ENCODE peak calls at places on chromosomes 6 and 20, in seven cellular contexts. E is cardiac muscle cell, R is GM12865, O is body of pancreas, A is fibroblast of pulmonary artery, Q is right lobe of liver, Y is H1. D is an unnamed sample.

GRCh38 chr20:64240243-64241015 is 15.1 kb upstream of the PCMTD2 start:
- DNase-seq in E (no peak), R (no peak), O (no peak), A (no peak), Q (peak), Y (no peak), D (no peak)

GRCh38 chr20:41734506-41734945 is 116.3 kb upstream of the CHD6 start:
- DNase-seq in E (peak), R (peak), O (peak), A (peak), Q (peak), Y (peak), D (peak)

GRCh38 chr20:33229843-33230242 is 6.0 kb upstream of the BPIFA1 start:
- DNase-seq in E (no peak), R (no peak), O (no peak), A (no peak), Q (no peak), Y (no peak), D (no peak)

GRCh38 chr20:60053125-60053812 is 95.0 kb downstream of the CDH26 start:
- DNase-seq in E (no peak), R (no peak), O (no peak), A (no peak), Q (no peak), Y (no peak), D (no peak)

GRCh38 chr6:6736753-6737654 is 148.5 kb downstream of the LY86 start:
- DNase-seq in E (peak), R (no peak), O (peak), A (peak), Q (no peak), Y (no peak), D (peak)

GRCh38 chr6:144305985-144306384 is 20.9 kb downstream of the UTRN start:
- DNase-seq in E (no peak), R (peak), O (no peak), A (no peak), Q (no peak), Y (no peak), D (peak)

GRCh38 chr6:159989882-159990480 is 21.1 kb downstream of the IGF2R start:
- DNase-seq in E (peak), R (peak), O (no peak), A (peak), Q (no peak), Y (no peak), D (no peak)

GRCh38 chr6:116267879-116268588 is 11.7 kb downstream of the TSPYL1 start:
- DNase-seq in E (no peak), R (no peak), O (no peak), A (no peak), Q (no peak), Y (no peak), D (no peak)

GRCh38 chr6:152484806-152485205 is 152.4 kb downstream of the SYNE1 start:
- DNase-seq in E (no peak), R (no peak), O (no peak), A (no peak), Q (no peak), Y (no peak), D (no peak)

GRCh38 chr20:16392346-16392745 is 180.9 kb downstream of the KIF16B start:
- DNase-seq in E (no peak), R (peak), O (no peak), A (no peak), Q (no peak), Y (no peak), D (no peak)

GRCh38 chr6:134426623-134427022 is 108.7 kb upstream of the SGK1 start:
- DNase-seq in E (no peak), R (no peak), O (no peak), A (no peak), Q (no peak), Y (no peak), D (no peak)

GRCh38 chr6:138869343-138869742 is 73.5 kb downstream of the ECT2L start:
- DNase-seq in E (peak), R (no peak), O (no peak), A (peak), Q (no peak), Y (no peak), D (no peak)

GRCh38 chr20:44517454-44517853 is 4.4 kb downstream of the SERINC3 start:
- DNase-seq in E (no peak), R (no peak), O (no peak), A (no peak), Q (no peak), Y (no peak), D (no peak)

GRCh38 chr6:5497896-5498578 is 236.7 kb downstream of the FARS2 start:
- DNase-seq in E (peak), R (no peak), O (no peak), A (peak), Q (no peak), Y (no peak), D (peak)

GRCh38 chr6:109454483-109455160 is 950 bp downstream of the MICAL1 start:
- DNase-seq in E (peak), R (peak), O (no peak), A (peak), Q (no peak), Y (no peak), D (no peak)

GRCh38 chr20:36261389-36262105 is 25.3 kb downstream of the AAR2 start:
- DNase-seq in E (no peak), R (no peak), O (no peak), A (no peak), Q (no peak), Y (no peak), D (no peak)

GRCh38 chr20:36260316-36260715 is 24.0 kb downstream of the AAR2 start:
- DNase-seq in E (no peak), R (no peak), O (no peak), A (no peak), Q (no peak), Y (no peak), D (no peak)

GRCh38 chr20:36264426-36265246 is 28.4 kb downstream of the AAR2 start:
- DNase-seq in E (no peak), R (no peak), O (no peak), A (no peak), Q (no peak), Y (no peak), D (no peak)

GRCh38 chr20:36259177-36259835 is 23.0 kb downstream of the AAR2 start:
- DNase-seq in E (no peak), R (no peak), O (no peak), A (no peak), Q (no peak), Y (no peak), D (no peak)

DNA sequence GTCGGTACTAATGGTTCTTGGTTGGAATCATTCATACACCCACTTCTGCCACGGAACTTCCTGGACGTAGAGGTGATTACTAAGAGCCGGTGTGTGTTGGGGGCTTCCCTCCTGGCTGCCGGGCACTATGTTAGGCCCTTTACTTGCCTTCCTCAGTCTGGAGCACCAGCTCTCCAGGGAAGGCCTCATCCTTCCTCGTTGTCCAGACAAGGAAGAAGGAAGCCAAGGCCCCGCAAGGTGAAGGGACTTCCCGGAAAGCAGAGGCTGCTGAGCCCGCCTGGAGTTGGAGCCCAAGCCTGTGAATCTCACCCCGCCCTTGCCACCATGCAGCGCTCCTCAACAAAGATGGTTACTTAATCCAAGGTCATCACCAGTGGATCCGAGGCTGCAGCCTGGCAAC is 26.2 kb downstream of the AAR2 start:
- DNase-seq in E (no peak), R (no peak), O (no peak), A (no peak), Q (no peak), Y (no peak), D (no peak)
- H3K4me3 ChIP-seq in E (no peak), R (no peak), O (no peak), A (no peak), Q (no peak), Y (no peak), D (no peak)

GRCh38 chr6:127513425-127513824 is 5.7 kb downstream of the MTCL3 start:
- DNase-seq in E (no peak), R (no peak), O (no peak), A (no peak), Q (no peak), Y (no peak), D (no peak)

GRCh38 chr6:127514396-127515227 is 4.5 kb downstream of the MTCL3 start:
- DNase-seq in E (peak), R (no peak), O (peak), A (peak), Q (no peak), Y (peak), D (peak)

GRCh38 chr6:127515794-127516675 is 3.1 kb downstream of the MTCL3 start:
- DNase-seq in E (peak), R (peak), O (peak), A (peak), Q (no peak), Y (peak), D (peak)

GRCh38 chr6:127516676-127517273 is 2.4 kb downstream of the MTCL3 start:
- DNase-seq in E (peak), R (peak), O (peak), A (peak), Q (no peak), Y (no peak), D (peak)

DNA sequence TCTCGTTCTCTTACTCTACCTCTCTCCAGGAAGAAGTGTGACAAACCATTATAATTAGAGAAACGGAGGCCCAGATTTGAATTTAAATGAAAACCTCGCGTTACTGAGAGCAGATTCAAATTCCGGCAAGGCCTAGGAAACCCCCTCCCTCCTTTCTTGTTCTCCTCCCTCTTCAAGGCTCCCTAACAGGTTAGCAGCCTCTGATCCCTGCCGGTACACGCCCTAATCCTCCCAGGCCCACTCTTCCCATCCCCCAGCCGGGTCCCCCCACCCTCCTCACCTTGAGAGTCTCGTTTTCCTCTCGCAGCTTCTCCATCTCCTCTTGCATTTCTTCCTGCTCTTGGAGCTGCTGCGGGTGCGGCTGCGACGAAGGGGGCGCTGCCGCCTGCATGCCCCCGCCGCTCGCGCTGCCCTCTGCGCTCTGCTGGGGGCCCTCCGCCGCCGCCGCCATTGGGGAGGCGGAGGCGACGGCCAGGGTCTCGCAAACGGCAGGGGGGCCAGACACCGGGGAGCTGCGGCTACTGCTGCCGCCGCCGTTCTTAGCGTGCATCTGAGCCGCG is 3.8 kb downstream of the MTCL3 start:
- DNase-seq in E (peak), R (no peak), O (peak), A (peak), Q (no peak), Y (peak), D (peak)
- TF ChIP-seq CTCF in E (peak), R (no peak), O (no peak), A (no peak), Q (no peak), Y (peak), D (no peak)

GRCh38 chr20:3071266-3071609 is 182 bp upstream of the OXT start:
- DNase-seq in E (no peak), R (no peak), O (no peak), A (no peak), Q (no peak), Y (no peak), D (no peak)
- H3K4me3 ChIP-seq in E (no peak), R (no peak), O (no peak), A (no peak), Q (peak), Y (no peak), D (peak)

GRCh38 chr6:75932067-75932466 is 140.4 kb downstream of the IMPG1 start:
- DNase-seq in E (peak), R (peak), O (peak), A (peak), Q (no peak), Y (no peak), D (peak)
- TF ChIP-seq CTCF in E (peak), R (peak), O (peak), A (peak), Q (no peak), Y (peak), D (peak)

GRCh38 chr20:57627339-57627738 is 7.1 kb upstream of the ZBP1 start:
- DNase-seq in E (no peak), R (no peak), O (no peak), A (no peak), Q (no peak), Y (no peak), D (no peak)
- H3K4me3 ChIP-seq in E (no peak), R (no peak), O (no peak), A (no peak), Q (no peak), Y (no peak), D (no peak)